ENCODE peak calls at places on chromosomes 7 and 10, in eight cellular contexts. B, I, S, K, N, O, P and Y are unnamed samples.

GRCh38 chr7:138618933-138619332 is 82.2 kb downstream of the SVOPL start:
- DNase-seq in P (no peak), B (no peak), O (no peak), N (no peak), I (no peak), S (no peak), K (no peak), Y (no peak)

GRCh38 chr7:76262683-76263402 is 39.6 kb upstream of the HSPB1 start:
- DNase-seq in S (peak; percentile 73), P (no peak), N (peak; percentile 55), I (peak; percentile 49), K (peak; percentile 85), B (no peak), O (no peak), Y (no peak)

GRCh38 chr7:44194069-44194468 is 4.8 kb upstream of the GCK start:
- DNase-seq in K (no peak), B (no peak), P (no peak), N (no peak), I (no peak), O (no peak), S (peak; percentile 49), Y (no peak)

GRCh38 chr7:29332875-29333482 is 138.4 kb downstream of the CHN2 start:
- DNase-seq in N (no peak), S (no peak), I (no peak), B (no peak), K (no peak), P (no peak), O (no peak), Y (no peak)

GRCh38 chr7:127755529-127755928 is 103.5 kb downstream of the SND1 start:
- DNase-seq in N (no peak), B (no peak), P (no peak), I (no peak), O (no peak), S (no peak), K (no peak), Y (no peak)

GRCh38 chr10:62268399-62269076 is at the start of gene RTKN2:
- DNase-seq in P (peak; percentile 54), I (peak; percentile 87), B (no peak), N (peak; percentile 71), K (peak; percentile 85), O (peak; percentile 30), S (peak; percentile 100), Y (peak; percentile 95)

GRCh38 chr10:12465385-12466136 is 116.2 kb downstream of the CAMK1D start:
- DNase-seq in O (no peak), S (no peak), I (no peak), B (no peak), P (no peak), K (no peak), N (no peak), Y (no peak)

GRCh38 chr7:131370523-131370968 is 42.9 kb downstream of the MKLN1 start:
- DNase-seq in B (peak; percentile 44), O (no peak), P (no peak), K (no peak), S (peak; percentile 62), I (no peak), N (no peak), Y (no peak)

GRCh38 chr10:17003151-17003550 is 126.5 kb downstream of the CUBN start:
- DNase-seq in N (no peak), S (no peak), P (no peak), I (no peak), K (no peak), B (no peak), O (no peak), Y (no peak)

GRCh38 chr7:131034166-131034881 is 293.4 kb upstream of the MKLN1 start:
- DNase-seq in N (peak; percentile 75), I (no peak), S (no peak), B (no peak), O (no peak), K (no peak), P (no peak), Y (no peak)

GRCh38 chr10:27449571-27449970 is 54.5 kb upstream of the RAB18 start:
- DNase-seq in N (no peak), O (no peak), P (no peak), I (no peak), B (no peak), S (peak; percentile 17), K (no peak), Y (no peak)

GRCh38 chr10:27448926-27449325 is 55.2 kb upstream of the RAB18 start:
- DNase-seq in N (no peak), O (no peak), B (no peak), K (peak; percentile 17), I (no peak), S (peak; percentile 60), P (no peak), Y (no peak)

GRCh38 chr10:27446091-27446918 is 57.8 kb upstream of the RAB18 start:
- DNase-seq in O (no peak), B (no peak), S (peak; percentile 51), I (no peak), N (no peak), K (peak; percentile 31), P (no peak), Y (no peak)

GRCh38 chr10:27447540-27447939 is 56.6 kb upstream of the RAB18 start:
- DNase-seq in P (no peak), N (no peak), B (no peak), K (no peak), S (no peak), O (no peak), I (no peak), Y (no peak)

GRCh38 chr10:27445070-27445469 is 59.0 kb upstream of the RAB18 start:
- DNase-seq in B (no peak), N (no peak), K (no peak), I (no peak), S (no peak), O (no peak), P (no peak), Y (no peak)
- TF ChIP-seq CTCF in B (no peak), N (no peak), K (no peak), I (no peak), S (no peak), O (no peak), P (no peak), Y (no peak)

DNA sequence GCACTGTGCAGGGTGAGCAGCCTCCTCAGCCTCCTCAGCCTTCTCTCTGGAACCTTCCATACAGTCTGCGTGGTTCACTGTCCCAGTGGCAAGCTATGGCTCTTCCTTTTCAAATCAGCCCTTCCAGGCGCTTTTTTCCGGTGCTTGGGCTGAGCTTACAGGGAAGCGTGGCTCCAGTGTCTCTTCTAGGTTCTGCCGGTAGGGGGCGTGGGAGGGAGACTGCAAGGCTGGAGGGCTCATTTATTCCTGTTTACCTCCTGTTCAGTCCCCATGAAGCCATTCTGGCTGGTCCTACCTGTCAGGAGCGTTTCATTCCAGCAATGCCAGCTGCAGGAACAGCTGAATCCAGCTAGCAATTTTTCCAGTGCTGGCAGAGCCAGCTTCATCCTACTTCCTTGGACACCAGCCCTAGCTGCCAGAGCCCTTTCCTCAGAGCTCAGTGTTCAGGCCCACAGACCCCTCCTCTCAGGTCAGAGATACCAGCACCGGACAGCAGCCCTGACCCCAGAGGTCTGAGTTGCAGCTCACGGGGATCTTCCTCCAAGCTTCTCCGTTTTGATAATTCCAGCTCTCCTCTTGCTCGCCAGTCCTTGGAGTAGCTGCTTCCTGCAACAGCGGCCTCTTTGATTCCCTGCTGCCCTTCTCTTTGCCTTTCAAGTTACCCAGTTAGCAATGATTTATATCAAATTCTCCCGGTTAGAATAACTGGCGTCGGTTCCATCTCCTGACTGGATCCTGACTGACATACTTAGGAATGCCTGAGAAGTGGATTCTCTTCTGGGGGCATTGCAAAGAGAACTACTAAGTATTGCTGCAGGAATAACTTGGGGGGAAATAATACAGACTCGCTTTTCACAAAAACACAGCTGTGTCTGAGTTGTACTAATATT is 129.8 kb downstream of the FRMD4A start:
- DNase-seq in S (no peak), K (peak; percentile 18), O (no peak), N (no peak), I (peak; percentile 8), B (no peak), P (no peak), Y (no peak)
- TF ChIP-seq CTCF in S (peak; percentile 30), K (peak; percentile 30), O (no peak), N (no peak), I (no peak), B (peak; percentile 45), P (no peak), Y (peak; percentile 72)

DNA sequence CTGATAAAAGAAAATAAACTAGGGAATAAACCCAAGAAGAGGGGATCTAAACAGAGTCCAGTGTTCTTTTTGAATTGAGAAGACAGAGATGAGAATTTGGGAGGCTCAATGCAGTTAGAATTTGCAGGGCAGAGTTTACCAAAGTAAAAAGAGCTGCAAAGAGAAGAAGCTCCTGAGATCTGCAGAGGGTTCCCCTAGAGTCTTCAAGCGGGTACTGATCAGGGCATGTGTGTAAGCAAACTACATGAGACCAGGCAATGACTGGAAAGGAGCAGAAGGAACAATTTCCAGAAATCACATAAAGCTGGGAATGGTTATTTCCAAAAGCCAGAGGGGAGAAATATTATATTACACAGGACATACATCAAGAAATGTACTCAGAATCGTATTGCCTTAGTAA is 58.1 kb upstream of the TES start:
- DNase-seq in O (no peak), N (no peak), S (no peak), B (no peak), K (no peak), P (no peak), I (no peak), Y (no peak)
- TF ChIP-seq CTCF in O (no peak), N (no peak), S (no peak), B (no peak), K (no peak), P (no peak), I (no peak), Y (no peak)

GRCh38 chr10:14244147-14244546 is 86.6 kb downstream of the FRMD4A start:
- DNase-seq in S (no peak), B (no peak), P (no peak), K (peak; percentile 12), O (no peak), N (no peak), I (no peak), Y (no peak)

GRCh38 chr10:14241196-14241595 is 89.5 kb downstream of the FRMD4A start:
- DNase-seq in B (no peak), S (no peak), P (no peak), K (no peak), O (no peak), N (no peak), I (no peak), Y (no peak)

GRCh38 chr10:14236341-14236740 is 94.4 kb downstream of the FRMD4A start:
- DNase-seq in O (no peak), B (no peak), N (no peak), S (no peak), I (no peak), K (no peak), P (no peak), Y (no peak)

GRCh38 chr10:14244801-14245211 is 85.9 kb downstream of the FRMD4A start:
- DNase-seq in N (no peak), O (no peak), P (no peak), S (peak; percentile 29), B (no peak), K (peak; percentile 28), I (no peak), Y (no peak)

GRCh38 chr10:14240253-14241189 is 90.2 kb downstream of the FRMD4A start:
- DNase-seq in S (no peak), K (peak; percentile 11), O (no peak), P (no peak), I (no peak), B (no peak), N (no peak), Y (no peak)
- TF ChIP-seq CTCF in S (no peak), K (no peak), O (no peak), P (no peak), I (no peak), B (no peak), N (no peak), Y (peak; percentile 67)